ENCODE peak calls at places on chromosomes 1 and 21, in seven cellular contexts. J, R, C, D, A, T and L are unnamed samples.

GRCh38 chr1:179742717-179743678 is at the start of gene FAM163A:
- DNase-seq in A (no peak), J (no peak), D (no peak), T (no peak), C (no peak), R (no peak), L (no peak)

GRCh38 chr1:196466656-196467055 is 141.6 kb downstream of the KCNT2 start:
- DNase-seq in J (no peak), C (no peak), R (no peak), T (peak), D (no peak), A (no peak), L (peak)

GRCh38 chr1:91731815-91732214 is 154.1 kb downstream of the TGFBR3 start:
- DNase-seq in T (peak), J (no peak), R (no peak), D (no peak), C (no peak), A (no peak), L (peak)

GRCh38 chr1:67570473-67571143 is 114.4 kb upstream of the GADD45A start:
- DNase-seq in T (peak), R (no peak), A (no peak), D (no peak), J (no peak), C (peak), L (peak)

GRCh38 chr1:93061895-93062792 is 16.9 kb upstream of the MTF2 start:
- DNase-seq in D (no peak), C (peak), T (peak), R (no peak), J (peak), A (no peak), L (peak)

GRCh38 chr1:62356257-62356835 is 37.1 kb upstream of the KANK4 start:
- DNase-seq in C (peak), D (no peak), J (peak), T (peak), A (no peak), R (no peak), L (peak)

GRCh38 chr1:35032384-35032739 is 617 bp upstream of the ZMYM6 start:
- DNase-seq in T (no peak), C (no peak), D (no peak), A (no peak), R (no peak), J (no peak), L (no peak)

GRCh38 chr1:30929135-30929889 is 20.8 kb upstream of the SDC3 start:
- DNase-seq in R (no peak), J (peak), D (no peak), T (peak), C (peak), A (no peak), L (peak)

GRCh38 chr1:8816831-8817412 is 518 bp downstream of the RERE start:
- DNase-seq in J (peak), T (peak), R (peak), A (no peak), C (no peak), D (no peak), L (peak)

GRCh38 chr1:3708696-3709246 is 43.5 kb upstream of the CCDC27 start:
- DNase-seq in C (no peak), D (no peak), J (no peak), R (no peak), A (no peak), T (no peak), L (no peak)

GRCh38 chr1:112906155-112906698 is 49.8 kb downstream of the SLC16A1 start:
- DNase-seq in D (no peak), R (no peak), C (no peak), J (no peak), T (no peak), A (no peak), L (no peak)

GRCh38 chr1:160638926-160639325 is 7.9 kb downstream of the SLAMF1 start:
- DNase-seq in T (no peak), D (no peak), C (no peak), J (no peak), A (no peak), R (no peak), L (no peak)

GRCh38 chr1:158930504-158930903 is 848 bp upstream of the PYHIN1 start:
- DNase-seq in T (no peak), C (no peak), J (peak), A (no peak), R (no peak), D (no peak), L (no peak)

GRCh38 chr1:93815738-93816110 is 63.3 kb downstream of the DNTTIP2 start:
- DNase-seq in J (no peak), R (no peak), C (no peak), D (no peak), A (no peak), T (no peak), L (no peak)

GRCh38 chr1:5385400-5385799 is 606.8 kb downstream of the NPHP4 start:
- DNase-seq in A (no peak), C (no peak), D (no peak), J (no peak), T (no peak), R (no peak), L (no peak)

GRCh38 chr1:234256359-234256758 is 116.9 kb upstream of the COA6 start:
- DNase-seq in D (no peak), J (peak), R (no peak), C (no peak), A (no peak), T (peak), L (peak)

GRCh38 chr1:209912306-209912705 is 25.7 kb upstream of the SYT14 start:
- DNase-seq in T (no peak), D (no peak), C (no peak), J (no peak), A (no peak), R (no peak), L (no peak)

GRCh38 chr1:44592208-44593145 is 81.8 kb downstream of the TMEM53 start:
- DNase-seq in R (no peak), D (no peak), A (no peak), C (no peak), J (no peak), T (no peak), L (no peak)

GRCh38 chr1:13487143-13487868 is 26.5 kb downstream of the LRRC38 start:
- DNase-seq in D (no peak), T (no peak), A (no peak), C (no peak), J (no peak), R (no peak), L (peak)

GRCh38 chr1:228464487-228464983 is 22.6 kb upstream of the RNF187 start:
- DNase-seq in R (peak), C (peak), D (no peak), J (peak), A (no peak), T (peak), L (peak)

GRCh38 chr1:77322061-77322900 is 40.5 kb downstream of the AK5 start:
- DNase-seq in D (no peak), J (no peak), C (peak), A (no peak), T (peak), R (no peak), L (peak)

GRCh38 chr1:205319081-205320018 is 2.2 kb downstream of the NUAK2 start:
- DNase-seq in C (peak), A (peak), D (peak), J (no peak), T (peak), R (peak), L (peak)
- H3K4me3 ChIP-seq in C (peak), A (peak), D (no peak), J (peak), T (peak), R (no peak), L (peak)

GRCh38 chr1:53680868-53681267 is 58.1 kb downstream of the GLIS1 start:
- DNase-seq in J (no peak), D (no peak), A (no peak), C (no peak), T (no peak), R (no peak), L (no peak)

GRCh38 chr1:53682881-53683280 is 56.1 kb downstream of the GLIS1 start:
- DNase-seq in R (no peak), C (no peak), T (no peak), D (no peak), J (no peak), A (no peak), L (no peak)

GRCh38 chr1:53682369-53682685 is 56.6 kb downstream of the GLIS1 start:
- DNase-seq in A (no peak), J (no peak), C (no peak), R (no peak), D (no peak), T (no peak), L (no peak)

GRCh38 chr1:53683986-53684740 is 54.8 kb downstream of the GLIS1 start:
- DNase-seq in J (no peak), R (no peak), D (no peak), T (no peak), A (no peak), C (no peak), L (no peak)

DNA sequence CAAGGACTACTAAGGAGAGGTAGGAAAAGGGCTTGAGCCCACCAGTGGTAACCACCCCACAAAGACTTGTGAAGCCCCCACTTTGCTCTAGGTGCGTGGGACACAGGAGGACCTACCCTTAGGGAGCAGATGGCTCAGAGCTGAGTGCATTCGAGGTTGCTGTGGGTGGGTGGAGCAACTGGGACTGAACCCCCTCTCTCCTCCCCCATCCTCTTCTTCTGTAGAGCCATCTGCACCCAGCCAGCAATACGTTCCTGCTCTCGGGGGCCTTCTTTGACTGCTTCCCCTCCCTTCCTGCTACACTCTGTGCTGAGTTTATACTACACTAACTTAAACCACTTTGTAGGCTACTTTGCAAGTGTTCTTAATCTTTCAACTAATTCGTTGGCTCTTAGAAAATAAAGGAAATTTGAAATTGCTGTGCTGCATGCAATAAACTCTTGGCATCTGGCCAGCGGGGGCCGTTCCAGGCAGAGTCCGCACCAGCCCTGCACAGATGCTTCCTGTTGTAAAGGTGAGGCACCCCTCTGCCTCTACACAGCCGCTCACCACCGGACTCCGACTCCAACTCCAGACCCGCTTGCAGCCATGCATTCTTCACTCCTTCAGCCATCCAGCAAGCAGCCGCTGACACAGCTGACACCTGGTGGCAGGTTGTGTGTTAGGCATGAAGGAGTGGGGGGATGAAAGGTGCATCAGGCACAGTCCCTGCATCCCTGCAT is 57.2 kb downstream of the GLIS1 start:
- DNase-seq in R (peak), D (no peak), J (peak), T (peak), A (peak), C (peak), L (peak)
- TF ChIP-seq CTCF in R (peak), D (peak), J (peak), T (peak), A (peak), C (peak), L (peak)

DNA sequence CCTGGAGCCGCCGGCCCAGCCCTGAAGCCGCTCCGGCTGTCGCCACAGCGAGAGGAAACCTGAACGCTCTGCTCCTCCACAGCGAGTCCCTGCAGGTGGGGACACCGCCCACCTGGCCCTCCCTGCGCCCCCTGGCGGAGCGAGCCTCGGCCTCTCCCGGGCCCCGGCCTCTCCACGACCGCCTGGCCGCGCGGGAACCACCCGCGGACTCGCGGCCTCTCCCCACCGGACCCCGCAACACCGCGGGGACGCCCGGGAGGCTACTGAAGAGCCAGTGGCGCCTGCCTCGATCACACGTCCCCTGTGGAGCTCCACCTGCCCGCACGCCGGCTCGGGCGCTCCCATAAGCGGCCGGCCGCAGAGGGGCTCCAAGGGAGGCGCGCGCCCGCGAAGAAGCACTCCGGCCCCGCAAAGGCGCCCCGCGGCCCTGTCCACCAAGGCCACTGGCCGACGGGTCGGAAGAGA is 109.6 kb downstream of the KCNN3 start:
- DNase-seq in A (peak), R (peak), C (peak), J (peak), D (no peak), T (peak), L (no peak)
- H3K4me3 ChIP-seq in A (peak), R (no peak), C (peak), J (no peak), D (peak), T (peak), L (no peak)

DNA sequence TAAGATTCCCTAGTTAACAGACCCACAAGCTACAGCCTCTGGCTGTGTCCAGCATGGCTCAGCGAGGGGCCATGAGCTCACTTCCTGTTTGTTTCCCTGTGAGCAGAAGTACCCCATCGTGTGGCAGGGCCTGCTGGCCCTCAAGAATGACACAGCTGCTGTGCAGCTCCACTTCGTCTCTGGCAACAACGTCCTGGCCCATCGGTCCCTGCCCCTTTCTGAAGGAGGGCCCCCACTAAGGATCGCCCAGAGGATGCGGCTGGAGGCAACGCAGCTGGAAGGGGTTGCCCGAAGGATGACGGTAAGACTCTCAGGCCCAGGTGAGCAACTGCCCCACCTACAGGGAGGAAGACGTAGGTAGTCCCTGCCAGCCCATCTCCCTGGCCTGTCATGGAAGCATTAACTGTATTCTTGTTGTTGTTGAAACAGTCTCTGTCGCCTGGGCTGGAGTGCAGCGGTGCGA is 38.2 kb downstream of the ZBTB17 start:
- DNase-seq in J (no peak), D (no peak), R (no peak), T (no peak), A (no peak), C (no peak), L (peak)
- TF ChIP-seq CTCF in J (no peak), D (no peak), R (no peak), T (no peak), A (no peak), C (no peak), L (peak)

DNA sequence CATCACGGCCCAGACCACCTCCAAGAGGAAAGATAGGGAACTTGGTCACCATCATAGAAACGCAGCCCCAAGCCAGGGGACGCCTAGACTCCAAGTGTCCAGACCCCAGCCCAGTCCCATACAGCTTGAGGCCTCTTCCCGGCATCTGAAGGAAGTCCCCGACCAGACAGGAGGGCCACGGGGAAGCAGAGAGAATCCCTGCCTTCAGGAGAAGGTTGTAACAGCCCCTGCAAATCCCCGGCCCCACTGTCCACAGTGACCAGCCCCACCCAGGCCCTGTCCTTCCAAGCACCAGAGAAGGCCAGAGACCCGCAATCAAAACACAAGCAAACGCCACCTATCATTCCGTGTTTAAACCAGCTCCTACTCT is 1.7 kb downstream of the SLC19A1 start:
- DNase-seq in J (no peak), A (no peak), R (no peak), D (no peak), C (no peak), T (no peak), L (no peak)
- H3K4me3 ChIP-seq in J (peak), A (no peak), R (no peak), D (no peak), C (no peak), T (no peak), L (no peak)

GRCh38 chr21:37259426-37259825 is 7.7 kb downstream of the VPS26C start:
- DNase-seq in D (no peak), J (no peak), R (peak), A (no peak), C (no peak), T (no peak), L (no peak)

GRCh38 chr21:37257526-37257966 is 9.6 kb downstream of the VPS26C start:
- DNase-seq in D (peak), J (no peak), R (peak), T (no peak), A (no peak), C (peak), L (peak)

GRCh38 chr21:37253991-37254390 is 13.1 kb downstream of the VPS26C start:
- DNase-seq in C (no peak), D (no peak), A (no peak), T (no peak), J (no peak), R (no peak), L (no peak)

GRCh38 chr21:37263827-37264226 is 3.3 kb downstream of the VPS26C start:
- DNase-seq in A (no peak), T (no peak), D (no peak), C (no peak), J (no peak), R (no peak), L (peak)

DNA sequence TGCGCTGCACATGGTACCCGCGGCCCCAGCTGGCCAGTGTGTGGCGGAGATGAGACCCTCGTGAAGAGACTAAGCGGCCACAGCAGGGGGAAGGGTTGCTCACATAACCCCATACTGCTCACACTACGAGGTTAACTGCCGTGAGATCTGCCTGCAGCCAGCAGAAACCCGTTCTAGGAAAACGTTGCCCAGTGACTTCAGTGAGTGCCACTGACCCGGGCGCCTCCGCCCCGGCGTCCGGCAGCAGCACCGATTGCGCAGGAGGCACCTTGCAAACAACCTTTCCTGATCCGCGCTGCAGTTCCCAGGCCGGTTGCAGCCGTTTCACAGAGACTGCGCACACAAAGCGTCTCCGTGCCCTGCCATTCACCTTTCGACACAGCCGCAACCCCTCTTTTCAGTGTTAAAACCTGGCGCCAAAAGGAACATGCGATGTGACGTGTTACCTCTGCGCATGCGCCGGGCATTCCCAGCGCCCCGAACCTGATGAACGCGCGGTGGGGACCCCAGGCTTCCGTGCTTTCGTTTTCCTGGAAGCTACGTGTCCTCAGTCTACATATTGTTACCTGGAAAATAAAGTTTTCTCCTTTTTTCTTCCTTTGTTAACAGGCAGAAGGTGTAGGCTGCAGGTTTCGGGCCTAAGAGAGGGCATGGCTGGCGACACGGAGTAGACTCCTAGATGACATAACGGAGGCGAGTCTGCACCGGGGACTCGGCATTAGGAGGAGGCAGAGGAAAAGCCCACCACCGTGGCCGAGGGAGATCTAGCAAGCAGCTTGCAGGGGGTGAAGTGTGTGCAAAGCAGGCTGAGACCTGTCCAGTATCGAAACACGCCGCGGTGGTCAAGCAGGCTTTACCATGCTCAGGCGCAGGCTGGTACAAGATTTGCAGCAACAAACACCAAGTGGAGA is 8.9 kb downstream of the VPS26C start:
- DNase-seq in A (no peak), C (peak), J (peak), T (peak), D (peak), R (peak), L (peak)
- TF ChIP-seq CTCF in A (no peak), C (no peak), J (no peak), T (no peak), D (no peak), R (no peak), L (no peak)

DNA sequence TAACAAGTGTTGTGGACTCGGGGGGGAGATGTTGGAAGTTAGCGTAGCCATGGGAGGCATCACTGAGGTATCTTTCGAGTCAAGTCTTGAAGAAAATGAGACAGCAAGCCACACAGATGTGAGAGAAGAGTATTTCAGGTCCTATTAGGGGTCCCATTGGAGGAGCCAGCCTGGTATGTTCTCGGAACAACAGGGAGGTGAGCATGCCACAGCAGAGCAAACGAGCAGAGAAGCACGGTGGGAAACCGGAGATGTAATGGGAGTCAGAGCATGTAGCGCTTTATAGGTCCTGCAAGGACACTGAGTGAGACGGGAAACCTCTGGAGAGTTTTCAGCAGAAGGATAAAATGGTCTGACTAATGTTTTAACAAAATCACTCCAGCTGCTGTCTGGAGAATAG is 15.8 kb downstream of the H3-3A start:
- DNase-seq in A (no peak), D (no peak), J (no peak), T (no peak), C (no peak), R (no peak), L (no peak)
- H3K4me3 ChIP-seq in A (no peak), D (no peak), J (no peak), T (no peak), C (no peak), R (no peak), L (no peak)

DNA sequence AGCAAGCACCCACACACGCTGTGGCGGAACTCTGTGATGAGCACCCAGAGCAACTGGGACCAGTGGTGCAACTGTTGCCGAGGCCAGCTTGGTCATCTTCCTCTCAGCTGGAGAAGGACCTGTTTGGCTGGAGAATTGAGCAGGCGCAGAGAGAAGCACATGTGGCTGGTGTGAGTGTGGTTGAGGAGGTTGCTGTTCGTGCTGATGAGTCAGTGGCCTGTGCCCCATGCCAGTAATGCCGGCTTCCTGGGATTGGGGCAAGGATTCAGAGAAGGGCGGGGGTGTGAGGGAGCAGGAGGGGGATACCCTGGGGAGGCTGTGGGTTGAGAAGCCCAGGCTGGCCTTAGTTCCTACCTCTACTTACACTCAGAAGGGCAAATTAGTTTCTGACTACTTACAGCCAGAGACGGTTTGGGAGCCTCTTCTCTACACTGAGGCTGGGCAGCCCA is 57.5 kb upstream of the EPS8L3 start:
- DNase-seq in T (peak), C (peak), A (peak), J (no peak), R (peak), D (peak), L (peak)
- TF ChIP-seq CTCF in T (no peak), C (no peak), A (no peak), J (no peak), R (no peak), D (no peak), L (no peak)

GRCh38 chr1:27332536-27333281 is 9.1 kb upstream of the SYTL1 start:
- DNase-seq in A (no peak), T (no peak), C (no peak), J (peak), R (peak), D (no peak), L (peak)
- H3K4me3 ChIP-seq in A (no peak), T (no peak), C (no peak), J (no peak), R (no peak), D (no peak), L (no peak)